ENCODE peak calls at places on chromosomes 16 and 17, in nine cellular contexts. C is upper lobe of right lung; K is Peyer's patch; B is RCC 7860; A is stimulated activated CD8-positive, alpha-beta memory T cell treated with anti-CD3 and anti-CD28 coated beads, Interleukin-2, amount 100 ng/mL, for 48 hours; L is NCI-H748 treated with DMSO at 0.1 percent for 48 hours; G is NCI-H2107; J is PC-3; N is natural killer cell. I is an unnamed sample.
A peak's percentile ranks its signal among the peaks of the same experiment; 100 is the strongest.

GRCh38 chr17:49016775-49017463 is 19.7 kb downstream of the IGF2BP1 start:
- DNase-seq in J (peak; percentile 89), A (no peak), K (no peak), B (peak; percentile 76), L (no peak), G (no peak), N (no peak), C (peak; percentile 69), I (no peak)

GRCh38 chr16:4317471-4318170 is 1.8 kb downstream of the GLIS2 start:
- DNase-seq in J (peak; percentile 11), N (no peak), L (no peak), G (no peak), A (no peak), C (peak; percentile 71), K (no peak), B (peak; percentile 57), I (no peak)

GRCh38 chr17:75832652-75833400 is 11.4 kb downstream of the UNC13D start:
- DNase-seq in B (no peak), K (no peak), N (no peak), G (no peak), L (no peak), J (no peak), A (no peak), C (no peak), I (no peak)

GRCh38 chr17:33753452-33753851 is 460.4 kb upstream of the ASIC2 start:
- DNase-seq in L (no peak), C (no peak), A (no peak), N (no peak), B (no peak), K (no peak), G (no peak), J (no peak), I (no peak)

GRCh38 chr17:64159051-64159590 is 29.2 kb upstream of the ERN1 start:
- DNase-seq in L (no peak), J (no peak), B (no peak), K (no peak), G (no peak), C (no peak), A (no peak), N (no peak), I (no peak)

GRCh38 chr17:40191237-40192208 is 14.3 kb downstream of the RAPGEFL1 start:
- DNase-seq in B (peak; percentile 40), G (peak; percentile 41), J (peak; percentile 74), N (peak; percentile 59), C (peak; percentile 87), K (peak; percentile 90), A (peak; percentile 58), L (peak; percentile 44), I (peak; percentile 91)

GRCh38 chr16:71421911-71422310 is 19.9 kb downstream of the TLE7 start:
- DNase-seq in L (no peak), A (peak; percentile 20), G (no peak), B (no peak), N (no peak), J (peak; percentile 23), K (peak; percentile 55), C (peak; percentile 47), I (peak; percentile 32)

GRCh38 chr17:63434951-63435571 is 11.0 kb downstream of the CYB561 start:
- DNase-seq in J (peak; percentile 99), L (no peak), B (peak; percentile 76), G (peak; percentile 65), C (peak; percentile 91), N (peak; percentile 51), A (no peak), K (peak; percentile 87), I (no peak)

GRCh38 chr16:78060295-78060694 is 37.9 kb downstream of the CLEC3A start:
- DNase-seq in J (no peak), B (no peak), N (no peak), A (no peak), K (no peak), C (no peak), G (no peak), L (no peak), I (no peak)

GRCh38 chr16:14559809-14560227 is 70.2 kb downstream of the PARN start:
- DNase-seq in G (no peak), A (no peak), J (no peak), L (no peak), B (no peak), K (no peak), C (peak; percentile 79), N (no peak), I (no peak)

GRCh38 chr17:56600246-56600645 is 6.7 kb downstream of the NOG start:
- DNase-seq in J (no peak), G (no peak), N (no peak), A (no peak), C (no peak), L (no peak), B (no peak), K (no peak), I (no peak)

GRCh38 chr16:74817851-74818250 is 43.2 kb upstream of the FA2H start:
- DNase-seq in C (no peak), N (no peak), K (peak; percentile 23), B (no peak), G (no peak), L (no peak), J (no peak), A (no peak), I (no peak)

GRCh38 chr17:47997595-47997994 is 26.7 kb downstream of the CDK5RAP3 start:
- DNase-seq in L (no peak), B (no peak), G (no peak), J (no peak), A (no peak), K (no peak), N (no peak), C (no peak), I (no peak)

GRCh38 chr16:24869033-24869432 is 23.3 kb downstream of the SLC5A11 start:
- DNase-seq in G (no peak), B (no peak), J (no peak), L (no peak), A (no peak), N (no peak), C (no peak), K (no peak), I (no peak)

GRCh38 chr17:16352303-16352837 is 899 bp downstream of the CENPV start:
- DNase-seq in G (no peak), A (peak; percentile 22), L (peak; percentile 78), J (no peak), K (peak; percentile 71), N (no peak), B (no peak), C (peak; percentile 65), I (peak; percentile 77)